ENCODE peak calls at places on chromosomes 5 and 9, in four cellular contexts. W, O, M and I are unnamed samples.

GRCh38 chr5:178383919-178384814 is 151.6 kb upstream of the PHYKPL start:
- DNase-seq in W (no peak), O (no peak), M (no peak), I (no peak)

GRCh38 chr9:2560175-2560574 is 61.4 kb upstream of the VLDLR start:
- DNase-seq in W (no peak), O (no peak), M (no peak), I (no peak)

GRCh38 chr9:104658496-104659195 is 35.7 kb upstream of the OR13D1 start:
- DNase-seq in W (no peak), O (no peak), M (no peak), I (no peak)

GRCh38 chr9:134602547-134603362 is 38.8 kb upstream of the COL5A1 start:
- DNase-seq in W (peak; percentile 99), O (peak; percentile 99), M (no peak), I (no peak)

GRCh38 chr5:1480217-1480616 is 35.0 kb upstream of the SLC6A3 start:
- DNase-seq in W (no peak), O (no peak), M (no peak), I (no peak)

GRCh38 chr9:131426545-131426944 is 32.7 kb downstream of the PRRC2B start:
- DNase-seq in W (no peak), O (no peak), M (no peak), I (no peak)

GRCh38 chr9:70581214-70581966 is 166.9 kb upstream of the KLF9 start:
- DNase-seq in W (no peak), O (no peak), M (no peak), I (no peak)

GRCh38 chr5:179308563-179309382 is 36.5 kb downstream of the ADAMTS2 start:
- DNase-seq in W (no peak), O (no peak), M (no peak), I (no peak)